ENCODE peak calls at places on chromosomes 12 and 14, in ten cellular contexts. F is thoracic aorta, U is AG10803, M is esophagus muscularis mucosa, B is fibroblast of villous mesenchyme, T is GM13977, W is B cell, R is cardiac muscle cell, Z is GM13976, O is astrocyte of the spinal cord. L is an unnamed sample.

GRCh38 chr12:108457006-108457733 is 57.9 kb upstream of the FICD start:
- DNase-seq in F (no peak), U (peak; percentile 66), M (no peak), B (peak; percentile 62), T (peak; percentile 78), W (no peak), R (peak; percentile 75), Z (peak; percentile 72), O (peak; percentile 44), L (peak; percentile 7)

GRCh38 chr12:40738856-40739255 is 46.6 kb downstream of the CNTN1 start:
- DNase-seq in F (no peak), U (no peak), M (no peak), B (no peak), T (no peak), W (no peak), R (no peak), Z (no peak), O (no peak), L (no peak)

GRCh38 chr12:89247962-89248361 is 104.3 kb downstream of the DUSP6 start:
- DNase-seq in F (no peak), U (peak; percentile 75), M (no peak), B (peak; percentile 40), T (no peak), W (no peak), R (no peak), Z (no peak), O (no peak), L (no peak)

GRCh38 chr12:12786716-12787601 is 1.5 kb downstream of the APOLD1 start:
- DNase-seq in F (no peak), U (peak; percentile 81), M (no peak), B (peak; percentile 82), T (peak; percentile 96), W (peak; percentile 68), R (peak; percentile 85), Z (peak; percentile 96), O (peak; percentile 82), L (no peak)

GRCh38 chr14:106883218-106883692 is 1356.9 kb downstream of the TMEM121 start:
- DNase-seq in F (no peak), U (no peak), M (no peak), B (peak; percentile 63), T (no peak), W (no peak), R (no peak), Z (peak; percentile 27), O (no peak), L (no peak)

GRCh38 chr12:96212456-96213375 is 18.5 kb downstream of the ELK3 start:
- DNase-seq in F (no peak), U (no peak), M (no peak), B (no peak), T (no peak), W (no peak), R (no peak), Z (no peak), O (no peak), L (no peak)

GRCh38 chr12:20183563-20183962 is 184.8 kb upstream of the PDE3A start:
- DNase-seq in F (no peak), U (no peak), M (no peak), B (peak; percentile 44), T (no peak), W (no peak), R (no peak), Z (no peak), O (peak; percentile 41), L (no peak)

GRCh38 chr14:77186911-77187648 is 5.5 kb downstream of the TMEM63C start:
- DNase-seq in F (no peak), U (peak; percentile 21), M (no peak), B (no peak), T (no peak), W (no peak), R (peak; percentile 22), Z (no peak), O (peak; percentile 43), L (no peak)

GRCh38 chr12:123094349-123095073 is 56.4 kb downstream of the PITPNM2 start:
- DNase-seq in F (no peak), U (peak; percentile 85), M (no peak), B (peak; percentile 93), T (no peak), W (no peak), R (no peak), Z (no peak), O (peak; percentile 37), L (peak; percentile 51)

GRCh38 chr12:89187507-89187906 is 164.8 kb downstream of the DUSP6 start:
- DNase-seq in F (no peak), U (no peak), M (no peak), B (no peak), T (no peak), W (no peak), R (no peak), Z (no peak), O (no peak), L (no peak)

GRCh38 chr12:112978163-112979081 is at the start of gene OAS2:
- DNase-seq in F (no peak), U (peak; percentile 84), M (peak; percentile 93), B (peak; percentile 86), T (peak; percentile 84), W (peak; percentile 87), R (peak; percentile 3), Z (peak; percentile 85), O (peak; percentile 48), L (no peak)

GRCh38 chr12:47986266-47986610 is 18.0 kb downstream of the COL2A1 start:
- DNase-seq in F (no peak), U (no peak), M (no peak), B (no peak), T (no peak), W (no peak), R (no peak), Z (no peak), O (no peak), L (no peak)

GRCh38 chr14:105059035-105059916 is 6.0 kb downstream of the GPR132 start:
- DNase-seq in F (no peak), U (no peak), M (no peak), B (peak; percentile 36), T (no peak), W (no peak), R (no peak), Z (no peak), O (no peak), L (no peak)

GRCh38 chr14:33184587-33184986 is 245.9 kb downstream of the NPAS3 start:
- DNase-seq in F (no peak), U (peak; percentile 29), M (no peak), B (peak; percentile 20), T (no peak), W (no peak), R (no peak), Z (no peak), O (peak; percentile 17), L (no peak)

GRCh38 chr14:105882626-105883025 is 356.2 kb downstream of the TMEM121 start:
- DNase-seq in F (no peak), U (no peak), M (no peak), B (no peak), T (no peak), W (no peak), R (no peak), Z (peak; percentile 32), O (no peak), L (no peak)

GRCh38 chr12:57825451-57825850 is 6.9 kb upstream of the AVIL start:
- DNase-seq in F (no peak), U (no peak), M (no peak), B (no peak), T (no peak), W (no peak), R (no peak), Z (no peak), O (no peak), L (no peak)

GRCh38 chr14:93970967-93971634 is 5.3 kb downstream of the ASB2 start:
- DNase-seq in F (no peak), U (no peak), M (no peak), B (peak; percentile 13), T (peak; percentile 72), W (peak; percentile 67), R (no peak), Z (peak; percentile 76), O (no peak), L (no peak)
- TF ChIP-seq CTCF in F (no peak), U (no peak), M (no peak), B (no peak), T (no peak), W (peak; percentile 46), R (no peak), Z (no peak), O (no peak), L (no peak)

GRCh38 chr12:124727922-124728321 is 135.7 kb downstream of the SCARB1 start:
- DNase-seq in F (no peak), U (no peak), M (no peak), B (no peak), T (no peak), W (no peak), R (no peak), Z (no peak), O (no peak), L (no peak)
- TF ChIP-seq CTCF in F (no peak), U (no peak), M (no peak), B (no peak), T (no peak), W (no peak), R (no peak), Z (no peak), O (no peak), L (peak; percentile 59)

GRCh38 chr12:5439333-5439732 is 7.4 kb downstream of the NTF3 start:
- DNase-seq in F (no peak), U (peak; percentile 49), M (no peak), B (no peak), T (no peak), W (no peak), R (no peak), Z (no peak), O (no peak), L (no peak)
- TF ChIP-seq CTCF in F (no peak), U (peak; percentile 11), M (no peak), B (no peak), T (no peak), W (no peak), R (no peak), Z (no peak), O (peak; percentile 5), L (no peak)

GRCh38 chr14:82003418-82003817 is 469.8 kb upstream of the SEL1L start:
- DNase-seq in F (no peak), U (no peak), M (no peak), B (no peak), T (no peak), W (no peak), R (no peak), Z (no peak), O (no peak), L (no peak)

GRCh38 chr14:82009993-82010392 is 476.3 kb upstream of the SEL1L start:
- DNase-seq in F (no peak), U (no peak), M (no peak), B (no peak), T (no peak), W (no peak), R (no peak), Z (no peak), O (no peak), L (no peak)

GRCh38 chr14:82011460-82011859 is 477.8 kb upstream of the SEL1L start:
- DNase-seq in F (no peak), U (no peak), M (no peak), B (no peak), T (no peak), W (no peak), R (no peak), Z (no peak), O (no peak), L (no peak)

DNA sequence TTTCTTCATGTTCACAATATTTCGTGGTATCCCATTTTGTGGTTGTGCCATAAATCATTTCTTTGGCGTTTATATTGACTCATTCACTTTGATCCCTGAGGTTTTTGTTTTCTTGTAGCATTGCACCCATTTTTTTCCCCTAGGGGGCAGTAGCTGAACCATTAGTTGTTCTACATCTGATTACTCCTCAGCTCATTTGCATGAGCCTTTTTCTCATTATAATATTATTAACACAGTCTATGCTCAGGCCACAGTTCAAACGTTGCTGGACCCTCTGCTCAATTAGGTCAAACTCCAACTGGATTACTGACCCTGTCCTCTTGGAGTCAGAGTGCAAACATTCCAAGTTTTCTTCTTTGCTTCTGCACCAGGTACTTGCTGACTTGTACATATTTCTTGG is 475.4 kb upstream of the SEL1L start:
- DNase-seq in F (no peak), U (no peak), M (no peak), B (no peak), T (no peak), W (no peak), R (no peak), Z (no peak), O (no peak), L (no peak)
- TF ChIP-seq CTCF in F (no peak), U (no peak), M (no peak), B (no peak), T (no peak), W (no peak), R (peak; percentile 6), Z (no peak), O (no peak), L (peak; percentile 22)

L was measured in Panc1.